ENCODE peak calls at places on chromosomes 13 and 19, in eight cellular contexts. T is A549, E is transverse colon, X is HepG2, C is right atrium auricular region, D is H9, J is ascending aorta, Q is GM23338. K is an unnamed sample.

GRCh38 chr19:41657157-41657556 is 30.3 kb upstream of the CEACAM4 start:
- DNase-seq in T (no peak), E (no peak), X (no peak), C (no peak), D (no peak), J (no peak), Q (peak), K (no peak)

GRCh38 chr13:90445179-90445578 is 902.3 kb upstream of the MIR17HG start:
- DNase-seq in T (peak), E (no peak), X (no peak), C (no peak), D (peak), J (no peak), Q (peak), K (no peak)

GRCh38 chr19:20028611-20029010 is 10.7 kb downstream of the ZNF682 start:
- DNase-seq in T (no peak), E (no peak), X (no peak), C (no peak), D (no peak), J (no peak), Q (no peak), K (no peak)

GRCh38 chr19:31342926-31343325 is 6.3 kb downstream of the TSHZ3 start:
- DNase-seq in T (no peak), E (no peak), X (no peak), C (no peak), D (no peak), J (no peak), Q (no peak), K (no peak)

GRCh38 chr13:114004416-114005205 is 30.7 kb upstream of the C13orf46 start:
- DNase-seq in T (no peak), E (no peak), X (peak), C (peak), D (no peak), J (no peak), Q (no peak), K (no peak)

GRCh38 chr19:46404039-46404883 is 9.1 kb downstream of the CCDC8 start:
- DNase-seq in T (peak), E (peak), X (peak), C (peak), D (peak), J (no peak), Q (peak), K (no peak)

GRCh38 chr13:42392706-42393572 is 121.0 kb downstream of the AKAP11 start:
- DNase-seq in T (no peak), E (no peak), X (no peak), C (no peak), D (no peak), J (no peak), Q (no peak), K (no peak)

GRCh38 chr19:38266070-38266469 is 1.7 kb downstream of the SPINT2 start:
- DNase-seq in T (no peak), E (no peak), X (no peak), C (no peak), D (no peak), J (no peak), Q (no peak), K (no peak)

GRCh38 chr13:26899153-26899552 is 138.6 kb upstream of the GPR12 start:
- DNase-seq in T (no peak), E (no peak), X (no peak), C (peak), D (no peak), J (no peak), Q (no peak), K (no peak)

GRCh38 chr19:39246951-39247669 is 1.5 kb downstream of the IFNL4 start:
- DNase-seq in T (no peak), E (peak), X (no peak), C (no peak), D (peak), J (no peak), Q (peak), K (no peak)

GRCh38 chr13:34617684-34618083 is 324.4 kb upstream of the NBEA start:
- DNase-seq in T (no peak), E (no peak), X (no peak), C (no peak), D (no peak), J (no peak), Q (no peak), K (no peak)

GRCh38 chr19:39512964-39513363 is 2.0 kb upstream of the SELENOV start:
- DNase-seq in T (no peak), E (no peak), X (no peak), C (no peak), D (no peak), J (no peak), Q (no peak), K (no peak)

GRCh38 chr13:43487459-43487858 is 299.3 kb downstream of the ENOX1 start:
- DNase-seq in T (no peak), E (no peak), X (no peak), C (no peak), D (no peak), J (no peak), Q (no peak), K (no peak)

GRCh38 chr19:10871711-10872550 is 578 bp downstream of the CARM1 start:
- DNase-seq in T (no peak), E (peak), X (no peak), C (no peak), D (no peak), J (no peak), Q (peak), K (no peak)

GRCh38 chr13:50192272-50192813 is 177.1 kb downstream of the KCNRG start:
- DNase-seq in T (no peak), E (no peak), X (no peak), C (no peak), D (no peak), J (no peak), Q (no peak), K (no peak)

GRCh38 chr13:50191004-50191403 is 175.8 kb downstream of the KCNRG start:
- DNase-seq in T (no peak), E (no peak), X (no peak), C (no peak), D (no peak), J (no peak), Q (no peak), K (no peak)

GRCh38 chr13:50187352-50188029 is 172.2 kb downstream of the KCNRG start:
- DNase-seq in T (no peak), E (no peak), X (peak), C (no peak), D (no peak), J (no peak), Q (no peak), K (no peak)

GRCh38 chr13:50188696-50189095 is 173.5 kb downstream of the KCNRG start:
- DNase-seq in T (no peak), E (no peak), X (no peak), C (no peak), D (no peak), J (no peak), Q (no peak), K (no peak)

DNA sequence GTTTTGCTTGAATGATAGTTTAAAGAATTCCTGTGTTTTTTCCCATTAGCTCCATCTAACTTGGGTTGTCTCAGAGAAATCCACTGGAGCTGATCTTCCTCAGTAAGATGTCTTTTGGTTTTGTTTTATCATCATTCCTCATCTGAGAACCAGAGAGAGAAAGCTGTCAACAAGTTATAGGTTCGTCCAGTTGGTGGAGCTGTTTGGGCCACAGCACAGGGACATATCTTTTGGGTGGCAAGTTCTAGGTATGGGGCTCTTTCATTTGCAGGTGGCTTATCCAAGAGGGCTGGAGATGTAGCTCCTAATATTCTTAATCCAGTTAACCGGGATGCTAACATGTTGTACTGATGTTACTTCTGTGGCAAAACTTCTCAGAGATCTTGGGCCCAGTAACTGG is 174.2 kb downstream of the KCNRG start:
- DNase-seq in T (no peak), E (no peak), X (no peak), C (no peak), D (no peak), J (no peak), Q (peak), K (no peak)
- TF ChIP-seq CTCF in T (no peak), E (no peak), X (no peak), C (no peak), D (peak), J (no peak), Q (peak), K (no peak)

GRCh38 chr19:2544576-2545415 is 68.9 kb downstream of the GADD45B start:
- DNase-seq in T (no peak), E (no peak), X (no peak), C (no peak), D (no peak), J (no peak), Q (no peak), K (no peak)
- H3K27ac ChIP-seq in T (peak), E (peak), X (peak), C (peak), D (no peak), J (peak), Q (no peak), K (peak)

GRCh38 chr19:18867751-18868150 is 28.2 kb downstream of the CERS1 start:
- DNase-seq in T (no peak), E (no peak), X (no peak), C (no peak), D (no peak), J (no peak), Q (no peak), K (no peak)

GRCh38 chr19:18865106-18865972 is 30.6 kb downstream of the CERS1 start:
- DNase-seq in T (no peak), E (no peak), X (no peak), C (no peak), D (no peak), J (no peak), Q (no peak), K (no peak)

GRCh38 chr19:18866800-18867123 is 29.2 kb downstream of the CERS1 start:
- DNase-seq in T (no peak), E (no peak), X (no peak), C (no peak), D (no peak), J (no peak), Q (no peak), K (no peak)

GRCh38 chr19:18867199-18867598 is 28.8 kb downstream of the CERS1 start:
- DNase-seq in T (no peak), E (no peak), X (no peak), C (no peak), D (no peak), J (no peak), Q (no peak), K (no peak)

DNA sequence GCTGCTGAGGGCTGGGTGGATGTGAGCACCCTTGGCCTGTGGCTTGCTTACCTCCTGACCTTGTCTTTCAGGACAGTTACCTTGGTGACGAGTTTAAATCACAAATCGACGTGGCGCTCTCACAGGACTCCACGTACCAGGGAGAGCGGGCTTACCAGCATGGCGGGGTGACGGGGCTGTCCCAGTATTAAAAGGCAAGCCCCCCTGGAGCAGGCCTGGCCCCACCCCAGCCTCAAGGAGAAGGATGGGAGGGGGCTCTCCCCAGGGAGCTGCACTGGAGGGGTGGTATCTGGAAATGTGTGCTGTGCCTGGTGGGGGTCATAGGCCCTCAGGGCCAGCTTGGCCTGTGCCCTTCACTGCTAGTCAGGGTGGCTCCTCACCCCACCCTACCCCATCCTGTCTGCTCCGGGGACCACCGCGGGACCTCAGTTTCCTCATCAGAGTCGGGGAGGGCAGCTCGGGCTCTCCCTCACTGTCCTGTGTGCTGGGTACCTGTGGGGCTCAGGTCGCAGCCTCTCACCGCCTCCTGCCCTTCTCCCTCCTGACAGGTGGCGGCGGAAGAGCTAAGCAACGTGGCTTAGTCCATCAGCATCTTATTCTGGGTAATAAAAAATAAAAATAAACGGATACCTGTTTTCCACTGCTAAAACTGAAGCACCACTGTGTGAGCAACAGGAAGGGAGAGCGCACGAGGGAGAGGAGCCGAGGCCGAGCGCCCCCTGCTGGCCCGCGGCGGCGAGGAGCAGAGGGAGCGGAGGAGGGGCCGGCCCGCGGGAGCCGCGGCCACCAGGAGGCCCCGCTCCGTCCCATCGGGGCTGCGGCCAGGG is 29.8 kb downstream of the CERS1 start:
- DNase-seq in T (peak), E (peak), X (peak), C (no peak), D (peak), J (no peak), Q (peak), K (no peak)
- TF ChIP-seq CTCF in T (peak), E (peak), X (peak), C (peak), D (peak), J (peak), Q (peak), K (peak)

GRCh38 chr19:35715981-35716734 is 1.6 kb upstream of the KMT2B start:
- DNase-seq in T (peak), E (no peak), X (peak), C (peak), D (no peak), J (no peak), Q (peak), K (peak)
- H3K27ac ChIP-seq in T (peak), E (peak), X (peak), C (peak), D (peak), J (peak), Q (peak), K (peak)

GRCh38 chr13:111283991-111284390 is 36.5 kb upstream of the TEX29 start:
- DNase-seq in T (no peak), E (no peak), X (no peak), C (no peak), D (no peak), J (no peak), Q (no peak), K (no peak)

GRCh38 chr13:111288276-111288675 is 32.2 kb upstream of the TEX29 start:
- DNase-seq in T (no peak), E (no peak), X (no peak), C (no peak), D (no peak), J (no peak), Q (no peak), K (no peak)

GRCh38 chr13:111284579-111284978 is 35.9 kb upstream of the TEX29 start:
- DNase-seq in T (no peak), E (no peak), X (no peak), C (no peak), D (no peak), J (no peak), Q (no peak), K (no peak)

GRCh38 chr13:111287201-111287600 is 33.2 kb upstream of the TEX29 start:
- DNase-seq in T (no peak), E (no peak), X (no peak), C (no peak), D (no peak), J (no peak), Q (peak), K (no peak)

GRCh38 chr13:111286162-111286561 is 34.3 kb upstream of the TEX29 start:
- DNase-seq in T (no peak), E (no peak), X (no peak), C (no peak), D (no peak), J (no peak), Q (peak), K (no peak)
- TF ChIP-seq CTCF in T (no peak), E (no peak), X (no peak), C (no peak), D (peak), J (no peak), Q (no peak), K (no peak)